ENCODE peak calls at places on chromosomes 7 and 10, in six cellular contexts. J is IMR-90, S is neuronal stem cell, K is H9, T is mesenchymal stem cell, R is H1. Z is an unnamed sample.

GRCh38 chr7:81333536-81333935 is 414.7 kb upstream of the SEMA3C start:
- DNase-seq in S (no peak), J (no peak), R (no peak), K (no peak), T (no peak), Z (no peak)

GRCh38 chr10:124685251-124685650 is 58.9 kb downstream of the FAM53B start:
- DNase-seq in K (no peak), T (no peak), J (no peak), S (no peak), R (no peak), Z (no peak)

GRCh38 chr7:64533756-64534155 is 29.1 kb downstream of the ZNF680 start:
- DNase-seq in S (no peak), J (no peak), K (no peak), R (no peak), T (no peak), Z (no peak)

GRCh38 chr7:33751395-33751794 is 153.9 kb upstream of the BMPER start:
- DNase-seq in J (no peak), K (no peak), R (no peak), S (no peak), T (no peak), Z (no peak)

GRCh38 chr7:106128846-106129245 is 16.7 kb upstream of the SYPL1 start:
- DNase-seq in T (no peak), K (no peak), R (no peak), J (no peak), S (no peak), Z (no peak)

GRCh38 chr10:132313305-132313704 is 5.6 kb upstream of the STK32C start:
- DNase-seq in R (no peak), J (no peak), T (no peak), S (no peak), K (no peak), Z (no peak)

GRCh38 chr7:78055160-78055559 is 256.6 kb downstream of the PHTF2 start:
- DNase-seq in R (no peak), S (no peak), K (no peak), T (no peak), J (no peak), Z (no peak)

GRCh38 chr7:5773661-5774086 is 7.8 kb downstream of the RNF216 start:
- DNase-seq in R (peak; percentile 5), K (no peak), T (peak; percentile 92), J (peak; percentile 89), S (no peak), Z (peak; percentile 80)

GRCh38 chr10:77415311-77415960 is 222.2 kb downstream of the KCNMA1 start:
- DNase-seq in R (no peak), T (no peak), S (no peak), J (no peak), K (no peak), Z (peak; percentile 31)

GRCh38 chr10:132117636-132118190 is 52.0 kb downstream of the JAKMIP3 start:
- DNase-seq in R (no peak), S (no peak), K (no peak), T (no peak), J (no peak), Z (no peak)

GRCh38 chr10:27745719-27746363 is at the start of gene MKX:
- DNase-seq in T (peak; percentile 24), J (peak; percentile 44), R (no peak), S (peak; percentile 84), K (peak; percentile 82), Z (peak; percentile 51)

GRCh38 chr10:5774987-5775386 is 38.2 kb downstream of the GDI2 start:
- DNase-seq in J (no peak), K (no peak), T (no peak), S (no peak), R (no peak), Z (no peak)

GRCh38 chr10:132248455-132249231 is 59.1 kb downstream of the STK32C start:
- DNase-seq in T (peak; percentile 29), K (peak; percentile 79), S (peak; percentile 36), R (no peak), J (no peak), Z (no peak)

GRCh38 chr7:922334-923107 is 32.0 kb downstream of the ADAP1 start:
- DNase-seq in R (no peak), T (no peak), J (no peak), S (no peak), K (no peak), Z (no peak)

GRCh38 chr7:148670807-148671206 is 27.9 kb upstream of the CUL1 start:
- DNase-seq in T (no peak), K (no peak), S (no peak), R (no peak), J (no peak), Z (no peak)

GRCh38 chr7:22109761-22110160 is 164.1 kb upstream of the CDCA7L start:
- DNase-seq in S (no peak), J (peak; percentile 37), K (peak; percentile 59), R (no peak), T (peak; percentile 32), Z (peak; percentile 42)

GRCh38 chr10:91043173-91043910 is 122.5 kb upstream of the ANKRD1 start:
- DNase-seq in K (no peak), S (no peak), R (no peak), J (peak; percentile 16), T (peak; percentile 46), Z (no peak)

GRCh38 chr10:22374489-22375126 is 29.3 kb downstream of the SPAG6 start:
- DNase-seq in S (no peak), T (no peak), R (no peak), J (no peak), K (no peak), Z (no peak)

GRCh38 chr10:120613180-120613579 is 156.2 kb downstream of the PLPP4 start:
- DNase-seq in K (no peak), R (no peak), J (no peak), T (no peak), S (no peak), Z (no peak)

GRCh38 chr7:17132726-17133125 is 165.7 kb upstream of the AHR start:
- DNase-seq in T (peak; percentile 49), J (no peak), R (no peak), S (no peak), K (no peak), Z (no peak)

GRCh38 chr10:73858013-73858708 is 16.2 kb downstream of the CAMK2G start:
- DNase-seq in T (no peak), K (no peak), S (no peak), R (no peak), J (no peak), Z (no peak)

GRCh38 chr10:118908487-118909280 is 120.8 kb upstream of the NANOS1 start:
- DNase-seq in S (no peak), R (no peak), T (no peak), J (no peak), K (no peak), Z (no peak)

GRCh38 chr7:37942934-37943610 is 22.6 kb downstream of the EPDR1 start:
- DNase-seq in S (peak; percentile 6), T (peak; percentile 18), R (no peak), J (no peak), K (peak; percentile 76), Z (no peak)
- H3K23ac ChIP-seq in S (no peak overlapping the region), T (no peak overlapping the region), R (no peak overlapping the region), J (no peak overlapping the region), K (no peak overlapping the region), Z (no peak overlapping the region)

GRCh38 chr10:13993169-13993568 is 337.6 kb downstream of the FRMD4A start:
- DNase-seq in S (no peak), K (no peak), J (peak; percentile 90), R (no peak), T (peak; percentile 66), Z (no peak)

GRCh38 chr10:13994932-13995331 is 335.8 kb downstream of the FRMD4A start:
- DNase-seq in S (no peak), T (no peak), J (no peak), R (no peak), K (no peak), Z (peak; percentile 15)

GRCh38 chr10:13991353-13991752 is 339.4 kb downstream of the FRMD4A start:
- DNase-seq in T (no peak), J (no peak), K (no peak), R (no peak), S (no peak), Z (no peak)

GRCh38 chr10:13990918-13991317 is 339.8 kb downstream of the FRMD4A start:
- DNase-seq in T (no peak), S (no peak), R (no peak), K (no peak), J (peak; percentile 67), Z (no peak)

GRCh38 chr10:13993634-13994033 is 337.1 kb downstream of the FRMD4A start:
- DNase-seq in T (no peak), K (no peak), S (no peak), R (no peak), J (no peak), Z (no peak)
- H3K23ac ChIP-seq in T (no peak overlapping the region), K (no peak overlapping the region), S (no peak overlapping the region), R (no peak overlapping the region), J (no peak overlapping the region), Z (no peak overlapping the region)

GRCh38 chr10:42623929-42624328 is 14.4 kb downstream of the ZNF33B start:
- DNase-seq in J (no peak), T (no peak), K (no peak), R (no peak), S (no peak), Z (no peak)
- H3K23ac ChIP-seq in J (no peak overlapping the region), T (no peak overlapping the region), K (no peak overlapping the region), R (no peak overlapping the region), S (no peak overlapping the region), Z (no peak overlapping the region)

GRCh38 chr10:93074137-93074596 is 474 bp downstream of the CYP26A1 start:
- DNase-seq in K (peak; percentile 68), S (no peak), J (no peak), T (no peak), R (no peak), Z (no peak)

GRCh38 chr10:93072225-93072712 is 1.4 kb upstream of the CYP26A1 start:
- DNase-seq in K (peak; percentile 57), T (no peak), S (no peak), R (no peak), J (no peak), Z (peak; percentile 64)

GRCh38 chr10:93071674-93072224 is 1.9 kb upstream of the CYP26A1 start:
- DNase-seq in J (no peak), T (no peak), R (no peak), S (no peak), K (peak; percentile 83), Z (peak; percentile 65)

GRCh38 chr10:93073539-93074136 is at the start of gene CYP26A1:
- DNase-seq in S (no peak), J (no peak), R (no peak), K (peak; percentile 62), T (no peak), Z (peak; percentile 43)

GRCh38 chr10:93072713-93073538 is 767 bp upstream of the CYP26A1 start:
- DNase-seq in S (no peak), R (no peak), T (no peak), J (no peak), K (peak; percentile 42), Z (no peak)
- H3K23ac ChIP-seq in S (peak overlapping the region; percentile 70), R (no peak overlapping the region), T (no peak overlapping the region), J (peak overlapping the region; percentile 46), K (no peak overlapping the region), Z (no peak overlapping the region)